ENCODE peak calls at places on chromosomes 7 and 10, in six cellular contexts. T is NCI-H1436, F is A549, Z is NCI-H1105, X is HFF-Myc, P is SK-MEL-5. I is an unnamed sample.

GRCh38 chr10:29479081-29479917 is 155.5 kb downstream of the SVIL start:
- DNase-seq in F (no peak), T (peak), X (no peak), Z (no peak), P (no peak), I (no peak)

GRCh38 chr10:77835669-77836086 is 90.9 kb downstream of the DLG5 start:
- DNase-seq in P (no peak), Z (no peak), X (no peak), T (no peak), F (no peak), I (no peak)

GRCh38 chr10:12056758-12057157 is 12.0 kb upstream of the DHTKD1 start:
- DNase-seq in Z (no peak), F (no peak), X (no peak), P (peak), T (no peak), I (no peak)

GRCh38 chr10:91043173-91043910 is 122.5 kb upstream of the ANKRD1 start:
- DNase-seq in P (peak), Z (no peak), X (peak), T (peak), F (peak), I (no peak)

GRCh38 chr7:29033584-29033983 is 75.5 kb upstream of the TRIL start:
- DNase-seq in X (no peak), T (no peak), P (no peak), F (no peak), Z (no peak), I (no peak)

GRCh38 chr10:119393421-119393820 is 149.1 kb downstream of the RGS10 start:
- DNase-seq in Z (no peak), X (no peak), P (no peak), F (no peak), T (no peak), I (no peak)

GRCh38 chr10:84766923-84767322 is 438.5 kb downstream of the CCSER2 start:
- DNase-seq in Z (no peak), X (no peak), T (no peak), F (no peak), P (no peak), I (no peak)

GRCh38 chr10:6833458-6834011 is 253.5 kb upstream of the PRKCQ start:
- DNase-seq in X (no peak), T (no peak), P (no peak), Z (no peak), F (no peak), I (no peak)

GRCh38 chr10:23695825-23696420 is 257.0 kb downstream of the OTUD1 start:
- DNase-seq in P (no peak), F (no peak), X (no peak), Z (no peak), T (no peak), I (no peak)

GRCh38 chr7:109639561-109639960 is 1069.9 kb downstream of the DNAJB9 start:
- DNase-seq in P (no peak), Z (no peak), F (no peak), X (no peak), T (no peak), I (no peak)

GRCh38 chr7:64463636-64464375 is 99.1 kb downstream of the ZNF680 start:
- DNase-seq in F (no peak), Z (no peak), X (no peak), T (peak), P (peak), I (peak)

GRCh38 chr7:69276011-69276729 is 322.1 kb upstream of the AUTS2 start:
- DNase-seq in T (no peak), X (no peak), Z (no peak), P (no peak), F (no peak), I (no peak)

GRCh38 chr10:130121486-130122079 is 11.0 kb upstream of the C10orf143 start:
- DNase-seq in F (no peak), Z (no peak), T (no peak), P (no peak), X (no peak), I (no peak)

GRCh38 chr10:75847477-75847876 is 416.1 kb downstream of the LRMDA start:
- DNase-seq in Z (no peak), X (no peak), T (no peak), P (no peak), F (no peak), I (no peak)

GRCh38 chr7:1922071-1922869 is 252.2 kb downstream of the ELFN1 start:
- DNase-seq in F (no peak), Z (no peak), X (peak), T (no peak), P (no peak), I (no peak)

GRCh38 chr10:11093733-11094132 is 76.1 kb downstream of the CELF2 start:
- DNase-seq in X (no peak), Z (no peak), P (no peak), T (no peak), F (no peak), I (no peak)

GRCh38 chr7:78435355-78435754 is 636.8 kb downstream of the PHTF2 start:
- DNase-seq in T (no peak), Z (no peak), F (no peak), X (no peak), P (no peak), I (no peak)

GRCh38 chr7:33904680-33905388 is 505 bp upstream of the BMPER start:
- DNase-seq in Z (peak), P (no peak), F (peak), T (peak), X (no peak), I (no peak)

I was measured in ascending aorta.